ENCODE peak calls at places on chromosomes 16 and 17, in five cellular contexts. J is stimulated activated CD4-positive, alpha-beta T cell treated with anti-CD3 and anti-CD28 coated beads, Interleukin-15, amount 100 ng/mL, for 24 hours; U is activated CD4-positive, alpha-beta T cell treated with anti-CD3 and anti-CD28 coated beads, Interleukin-2, amount 50 U/mL, for 4 hours; E is naive thymus-derived CD8-positive, alpha-beta T cell; Y is activated CD4-positive, alpha-beta memory T cell treated with anti-CD3 and anti-CD28 coated beads for 36 hours. H is an unnamed sample.

GRCh38 chr16:65305588-65305987 is 183.7 kb upstream of the CDH11 start:
- DNase-seq in J (no peak), U (no peak), Y (no peak), E (no peak), H (no peak)

GRCh38 chr17:17569691-17570090 is 21.8 kb downstream of the PEMT start:
- DNase-seq in J (no peak), E (no peak), Y (no peak), U (no peak), H (no peak)

GRCh38 chr16:31148281-31148728 is 1.6 kb downstream of the PRSS36 start:
- DNase-seq in E (no peak), Y (no peak), J (peak; percentile 21), U (no peak), H (no peak)

GRCh38 chr16:60331168-60331567 is 1597.1 kb upstream of the GOT2 start:
- DNase-seq in E (no peak), J (no peak), U (no peak), Y (no peak), H (no peak)

GRCh38 chr17:4087911-4088693 is 54.7 kb downstream of the ZZEF1 start:
- DNase-seq in Y (no peak), U (no peak), E (no peak), J (no peak), H (no peak)

GRCh38 chr17:78374189-78374588 is 4.3 kb upstream of the PGS1 start:
- DNase-seq in J (no peak), E (no peak), U (no peak), Y (no peak), H (no peak)

GRCh38 chr17:51721711-51722110 is 436.8 kb downstream of the CA10 start:
- DNase-seq in Y (no peak), U (no peak), J (no peak), E (no peak), H (no peak)

GRCh38 chr17:80029235-80029974 is 6.3 kb downstream of the TBC1D16 start:
- DNase-seq in Y (peak; percentile 15), E (no peak), U (no peak), J (no peak), H (no peak)

GRCh38 chr16:2814757-2815298 is 2.2 kb upstream of the PRSS21 start:
- DNase-seq in U (no peak), J (no peak), Y (no peak), E (no peak), H (no peak)

GRCh38 chr17:42325026-42325425 is 36.7 kb downstream of the STAT5A start:
- DNase-seq in Y (no peak), J (no peak), E (no peak), U (no peak), H (no peak)

GRCh38 chr16:57261806-57262205 is 16.7 kb downstream of the ARL2BP start:
- DNase-seq in J (no peak), U (no peak), E (no peak), Y (no peak), H (no peak)

H was measured in central memory CD4-positive, alpha-beta T cell.